ENCODE peak calls at places on chromosomes 4 and X, in nine cellular contexts. O, F, Y, B, D, E, H, I and J are unnamed samples.

GRCh38 chrX:57586360-57586759 is 5.5 kb upstream of the ZXDB start:
- DNase-seq in O (no peak), F (no peak), Y (no peak), B (no peak), D (no peak), E (no peak), H (no peak), I (no peak), J (no peak)

GRCh38 chrX:124725467-124725866 is 379.1 kb downstream of the SH2D1A start:
- DNase-seq in O (no peak), F (no peak), Y (no peak), B (no peak), D (no peak), E (no peak), H (no peak), I (no peak), J (no peak)

GRCh38 chrX:23919706-23920320 is 12.0 kb downstream of the CXorf58 start:
- DNase-seq in O (no peak), F (no peak), Y (no peak), B (no peak), D (no peak), E (no peak), H (no peak), I (no peak), J (no peak)

GRCh38 chr4:188387134-188387791 is 248.0 kb downstream of the TRIML1 start:
- DNase-seq in O (no peak), F (no peak), Y (no peak), B (no peak), D (no peak), E (no peak), H (no peak), I (no peak), J (no peak)

GRCh38 chr4:166827167-166827566 is 407.1 kb downstream of the SPOCK3 start:
- DNase-seq in O (no peak), F (no peak), Y (no peak), B (no peak), D (no peak), E (no peak), H (no peak), I (no peak), J (no peak)

GRCh38 chr4:1628892-1629703 is 55.0 kb downstream of the FAM53A start:
- DNase-seq in O (peak; percentile 55), F (peak; percentile 76), Y (peak; percentile 79), B (peak; percentile 15), D (peak; percentile 84), E (no peak), H (peak; percentile 50), I (peak; percentile 22), J (no peak)

GRCh38 chrX:11757397-11757728 is 674 bp upstream of the MSL3 start:
- DNase-seq in O (no peak), F (no peak), Y (no peak), B (no peak), D (no peak), E (no peak), H (no peak), I (no peak), J (no peak)

GRCh38 chrX:48569958-48570357 is 4.3 kb upstream of the RBM3 start:
- DNase-seq in O (no peak), F (no peak), Y (no peak), B (no peak), D (no peak), E (no peak), H (no peak), I (peak; percentile 53), J (no peak)

GRCh38 chr4:139617702-139618490 is 47.7 kb upstream of the MGST2 start:
- DNase-seq in O (no peak), F (no peak), Y (no peak), B (no peak), D (no peak), E (no peak), H (no peak), I (no peak), J (no peak)

GRCh38 chr4:172996571-172997216 is 171.9 kb upstream of the GALNT7 start:
- DNase-seq in O (no peak), F (no peak), Y (no peak), B (no peak), D (no peak), E (no peak), H (no peak), I (peak; percentile 27), J (no peak)

GRCh38 chr4:177583000-177583399 is 140.8 kb upstream of the AGA start:
- DNase-seq in O (no peak), F (no peak), Y (no peak), B (no peak), D (no peak), E (no peak), H (no peak), I (peak; percentile 15), J (no peak)

GRCh38 chrX:153684447-153685178 is 3.1 kb upstream of the SLC6A8 start:
- DNase-seq in O (no peak), F (no peak), Y (no peak), B (no peak), D (no peak), E (no peak), H (no peak), I (no peak), J (no peak)

GRCh38 chr4:24564488-24564887 is 19.9 kb downstream of the DHX15 start:
- DNase-seq in O (no peak), F (no peak), Y (no peak), B (no peak), D (no peak), E (no peak), H (no peak), I (no peak), J (no peak)

GRCh38 chrX:110745288-110745687 is 50.3 kb downstream of the CHRDL1 start:
- DNase-seq in O (no peak), F (no peak), Y (no peak), B (no peak), D (no peak), E (no peak), H (no peak), I (no peak), J (no peak)

GRCh38 chrX:22135994-22136684 is 104.0 kb downstream of the PHEX start:
- DNase-seq in O (no peak), F (no peak), Y (peak; percentile 23), B (peak; percentile 41), D (no peak), E (no peak), H (no peak), I (peak; percentile 39), J (peak; percentile 86)

GRCh38 chr4:29560452-29560851 is 1159.7 kb upstream of the PCDH7 start:
- DNase-seq in O (no peak), F (no peak), Y (no peak), B (no peak), D (no peak), E (no peak), H (no peak), I (no peak), J (no peak)

GRCh38 chr4:86036729-86037128 is 323.1 kb downstream of the MAPK10 start:
- DNase-seq in O (no peak), F (no peak), Y (no peak), B (peak; percentile 72), D (no peak), E (no peak), H (no peak), I (peak; percentile 23), J (no peak)

GRCh38 chr4:170008376-170008775 is 17.8 kb downstream of the MFAP3L start:
- DNase-seq in O (no peak), F (no peak), Y (no peak), B (no peak), D (no peak), E (no peak), H (no peak), I (peak; percentile 11), J (no peak)

GRCh38 chrX:109732319-109732779 is 708 bp downstream of the ACSL4 start:
- DNase-seq in O (peak; percentile 8), F (peak; percentile 30), Y (no peak), B (no peak), D (no peak), E (no peak), H (peak; percentile 6), I (peak; percentile 45), J (no peak)

GRCh38 chrX:110403839-110404238 is 45.2 kb downstream of the RTL9 start:
- DNase-seq in O (no peak), F (no peak), Y (no peak), B (no peak), D (no peak), E (no peak), H (no peak), I (peak; percentile 64), J (no peak)

GRCh38 chr4:3346146-3346545 is 53.3 kb downstream of the RGS12 start:
- DNase-seq in O (no peak), F (peak; percentile 52), Y (peak; percentile 58), B (peak; percentile 49), D (no peak), E (peak; percentile 35), H (no peak), I (peak; percentile 76), J (peak; percentile 18)

GRCh38 chrX:129637217-129638109 is 17.3 kb downstream of the APLN start:
- DNase-seq in O (peak; percentile 59), F (peak; percentile 77), Y (peak; percentile 49), B (peak; percentile 8), D (peak; percentile 81), E (no peak), H (peak; percentile 53), I (peak; percentile 31), J (peak; percentile 28)

GRCh38 chr4:150962245-150962644 is 52.8 kb downstream of the LRBA start:
- DNase-seq in O (no peak), F (peak; percentile 39), Y (no peak), B (no peak), D (no peak), E (no peak), H (no peak), I (no peak), J (no peak)

GRCh38 chr4:83153312-83153915 is 38.9 kb upstream of the PLAC8 start:
- DNase-seq in O (no peak), F (no peak), Y (no peak), B (no peak), D (no peak), E (no peak), H (no peak), I (no peak), J (no peak)

GRCh38 chr4:76108467-76109181 is 34.1 kb downstream of the ART3 start:
- DNase-seq in O (no peak), F (no peak), Y (peak; percentile 10), B (no peak), D (no peak), E (no peak), H (no peak), I (no peak), J (no peak)

GRCh38 chr4:146959692-146960091 is 14.0 kb upstream of the TTC29 start:
- DNase-seq in O (no peak), F (no peak), Y (no peak), B (no peak), D (no peak), E (no peak), H (no peak), I (no peak), J (no peak)

GRCh38 chr4:40927108-40927507 is 177.4 kb downstream of the NSUN7 start:
- DNase-seq in O (no peak), F (no peak), Y (no peak), B (no peak), D (no peak), E (no peak), H (no peak), I (no peak), J (no peak)

GRCh38 chrX:150406559-150406958 is 43.4 kb downstream of the MAMLD1 start:
- DNase-seq in O (no peak), F (no peak), Y (no peak), B (no peak), D (no peak), E (no peak), H (no peak), I (no peak), J (no peak)

GRCh38 chrX:4655743-4656142 is 942.3 kb upstream of the PRKX start:
- DNase-seq in O (no peak), F (no peak), Y (no peak), B (no peak), D (no peak), E (no peak), H (no peak), I (no peak), J (no peak)

GRCh38 chr4:141389649-141390048 is 169.0 kb downstream of the ZNF330 start:
- DNase-seq in O (no peak), F (no peak), Y (no peak), B (no peak), D (no peak), E (no peak), H (no peak), I (no peak), J (no peak)

GRCh38 chr4:32148120-32148666 is 1428.0 kb downstream of the PCDH7 start:
- DNase-seq in O (no peak), F (no peak), Y (no peak), B (no peak), D (no peak), E (no peak), H (no peak), I (no peak), J (no peak)